ENCODE peak calls at places on chromosomes 5 and 9, in four cellular contexts. One of them, this sample, is unnamed.
A peak's percentile ranks its signal among the peaks of the same experiment; 100 is the strongest.

GRCh38 chr5:155508673-155509072 is 495.1 kb downstream of the KIF4B start:
- DNase-seq in COR-L47: no peak
- DNase-seq in neural progenitor cell: no peak
- DNase-seq in stimulated activated CD4-positive, alpha-beta T cell treated with anti-CD3 and anti-CD28 coated beads, Interleukin-15, amount 100 ng/mL, for 24 hours: no peak
- DNase-seq in this sample: no peak

GRCh38 chr5:14935341-14935740 is 63.8 kb upstream of the ANKH start:
- DNase-seq in COR-L47: no peak
- DNase-seq in neural progenitor cell: no peak
- DNase-seq in stimulated activated CD4-positive, alpha-beta T cell treated with anti-CD3 and anti-CD28 coated beads, Interleukin-15, amount 100 ng/mL, for 24 hours: no peak
- DNase-seq in this sample: no peak

GRCh38 chr5:76641514-76642120 is 18.4 kb upstream of the F2RL2 start:
- DNase-seq in COR-L47: peak; percentile 7
- DNase-seq in neural progenitor cell: peak; percentile 89
- DNase-seq in stimulated activated CD4-positive, alpha-beta T cell treated with anti-CD3 and anti-CD28 coated beads, Interleukin-15, amount 100 ng/mL, for 24 hours: peak; percentile 79
- DNase-seq in this sample: peak; percentile 81

GRCh38 chr9:76136986-76137385 is 246.5 kb downstream of the PCSK5 start:
- DNase-seq in COR-L47: no peak
- DNase-seq in neural progenitor cell: no peak
- DNase-seq in stimulated activated CD4-positive, alpha-beta T cell treated with anti-CD3 and anti-CD28 coated beads, Interleukin-15, amount 100 ng/mL, for 24 hours: no peak
- DNase-seq in this sample: no peak

GRCh38 chr5:154371687-154372086 is 74.1 kb upstream of the SAP30L start:
- DNase-seq in COR-L47: no peak
- DNase-seq in neural progenitor cell: no peak
- DNase-seq in stimulated activated CD4-positive, alpha-beta T cell treated with anti-CD3 and anti-CD28 coated beads, Interleukin-15, amount 100 ng/mL, for 24 hours: no peak
- DNase-seq in this sample: no peak

GRCh38 chr5:6715758-6716633 is 2.8 kb downstream of the TENT4A start:
- DNase-seq in COR-L47: no peak
- DNase-seq in neural progenitor cell: no peak
- DNase-seq in stimulated activated CD4-positive, alpha-beta T cell treated with anti-CD3 and anti-CD28 coated beads, Interleukin-15, amount 100 ng/mL, for 24 hours: no peak
- DNase-seq in this sample: no peak

GRCh38 chr5:149636861-149637246 is 55.6 kb downstream of the ARHGEF37 start:
- DNase-seq in COR-L47: peak; percentile 80
- DNase-seq in neural progenitor cell: peak; percentile 80
- DNase-seq in stimulated activated CD4-positive, alpha-beta T cell treated with anti-CD3 and anti-CD28 coated beads, Interleukin-15, amount 100 ng/mL, for 24 hours: peak; percentile 28
- DNase-seq in this sample: peak; percentile 60

GRCh38 chr5:1400936-1401335 is 44.3 kb downstream of the SLC6A3 start:
- DNase-seq in COR-L47: no peak
- DNase-seq in neural progenitor cell: no peak
- DNase-seq in stimulated activated CD4-positive, alpha-beta T cell treated with anti-CD3 and anti-CD28 coated beads, Interleukin-15, amount 100 ng/mL, for 24 hours: no peak
- DNase-seq in this sample: no peak

GRCh38 chr9:33436445-33436844 is 10.9 kb downstream of the AQP3 start:
- DNase-seq in COR-L47: no peak
- DNase-seq in neural progenitor cell: peak; percentile 11
- DNase-seq in stimulated activated CD4-positive, alpha-beta T cell treated with anti-CD3 and anti-CD28 coated beads, Interleukin-15, amount 100 ng/mL, for 24 hours: no peak
- DNase-seq in this sample: no peak

GRCh38 chr9:93592389-93593021 is 16.1 kb downstream of the PHF2 start:
- DNase-seq in COR-L47: no peak
- DNase-seq in neural progenitor cell: no peak
- DNase-seq in stimulated activated CD4-positive, alpha-beta T cell treated with anti-CD3 and anti-CD28 coated beads, Interleukin-15, amount 100 ng/mL, for 24 hours: no peak
- DNase-seq in this sample: peak; percentile 33

GRCh38 chr9:34046784-34047379 is 1.8 kb downstream of the UBAP2 start:
- DNase-seq in COR-L47: peak; percentile 2
- DNase-seq in neural progenitor cell: peak; percentile 4
- DNase-seq in stimulated activated CD4-positive, alpha-beta T cell treated with anti-CD3 and anti-CD28 coated beads, Interleukin-15, amount 100 ng/mL, for 24 hours: no peak
- DNase-seq in this sample: no peak

GRCh38 chr5:142150431-142150830 is 41.9 kb downstream of the NDFIP1 start:
- DNase-seq in COR-L47: no peak
- DNase-seq in neural progenitor cell: no peak
- DNase-seq in stimulated activated CD4-positive, alpha-beta T cell treated with anti-CD3 and anti-CD28 coated beads, Interleukin-15, amount 100 ng/mL, for 24 hours: no peak
- DNase-seq in this sample: no peak

GRCh38 chr5:171092194-171092593 is 216.9 kb upstream of the TLX3 start:
- DNase-seq in COR-L47: no peak
- DNase-seq in neural progenitor cell: no peak
- DNase-seq in stimulated activated CD4-positive, alpha-beta T cell treated with anti-CD3 and anti-CD28 coated beads, Interleukin-15, amount 100 ng/mL, for 24 hours: no peak
- DNase-seq in this sample: no peak

GRCh38 chr5:14161825-14162556 is 18.8 kb downstream of the TRIO start:
- DNase-seq in COR-L47: no peak
- DNase-seq in neural progenitor cell: no peak
- DNase-seq in stimulated activated CD4-positive, alpha-beta T cell treated with anti-CD3 and anti-CD28 coated beads, Interleukin-15, amount 100 ng/mL, for 24 hours: no peak
- DNase-seq in this sample: no peak

GRCh38 chr9:82721596-82721995 is 341.3 kb downstream of the RASEF start:
- DNase-seq in COR-L47: no peak
- DNase-seq in neural progenitor cell: no peak
- DNase-seq in stimulated activated CD4-positive, alpha-beta T cell treated with anti-CD3 and anti-CD28 coated beads, Interleukin-15, amount 100 ng/mL, for 24 hours: no peak
- DNase-seq in this sample: no peak

This sample was measured in K562.